ENCODE peak calls at places on chromosomes 5 and 9, in nine cellular contexts. One of them, this sample, is unnamed.
A peak's percentile ranks its signal among the peaks of the same experiment; 100 is the strongest.

GRCh38 chr5:37835400-37835973 is 4.4 kb downstream of the GDNF start:
- DNase-seq in non-pigmented ciliary epithelial cell: no peak
- DNase-seq in RCC 7860: no peak
- DNase-seq in Kasumi-1: no peak
- DNase-seq in right atrium auricular region: no peak
- DNase-seq in A549: no peak
- DNase-seq in GM13976: no peak
- DNase-seq in upper lobe of right lung: no peak
- DNase-seq in left ventricle myocardium inferior: no peak
- DNase-seq in this sample: no peak

GRCh38 chr9:93575706-93576295 is 583 bp upstream of the PHF2 start:
- DNase-seq in non-pigmented ciliary epithelial cell: no peak
- DNase-seq in RCC 7860: no peak
- DNase-seq in GM13976: peak; percentile 76
- DNase-seq in left ventricle myocardium inferior: peak; percentile 48
- DNase-seq in A549: peak; percentile 39
- DNase-seq in upper lobe of right lung: peak; percentile 86
- DNase-seq in Kasumi-1: peak; percentile 75
- DNase-seq in right atrium auricular region: peak; percentile 76
- DNase-seq in this sample: peak; percentile 80

GRCh38 chr5:15020731-15021130 is 149.2 kb upstream of the ANKH start:
- DNase-seq in RCC 7860: no peak
- DNase-seq in GM13976: no peak
- DNase-seq in A549: no peak
- DNase-seq in right atrium auricular region: no peak
- DNase-seq in upper lobe of right lung: no peak
- DNase-seq in Kasumi-1: no peak
- DNase-seq in left ventricle myocardium inferior: no peak
- DNase-seq in non-pigmented ciliary epithelial cell: no peak
- DNase-seq in this sample: no peak

GRCh38 chr9:98742325-98743280 is 33.9 kb upstream of the GABBR2 start:
- DNase-seq in A549: peak; percentile 18
- DNase-seq in left ventricle myocardium inferior: no peak
- DNase-seq in Kasumi-1: no peak
- DNase-seq in non-pigmented ciliary epithelial cell: peak; percentile 14
- DNase-seq in GM13976: no peak
- DNase-seq in upper lobe of right lung: no peak
- DNase-seq in right atrium auricular region: no peak
- DNase-seq in RCC 7860: peak; percentile 11
- DNase-seq in this sample: no peak

GRCh38 chr5:36777105-36777757 is 99.3 kb upstream of the NIPBL start:
- DNase-seq in Kasumi-1: peak; percentile 52
- DNase-seq in RCC 7860: no peak
- DNase-seq in right atrium auricular region: no peak
- DNase-seq in upper lobe of right lung: no peak
- DNase-seq in non-pigmented ciliary epithelial cell: peak; percentile 4
- DNase-seq in A549: peak; percentile 37
- DNase-seq in GM13976: no peak
- DNase-seq in left ventricle myocardium inferior: no peak
- DNase-seq in this sample: no peak

GRCh38 chr9:14165376-14166035 is 148.4 kb downstream of the NFIB start:
- DNase-seq in Kasumi-1: no peak
- DNase-seq in non-pigmented ciliary epithelial cell: no peak
- DNase-seq in A549: no peak
- DNase-seq in right atrium auricular region: no peak
- DNase-seq in RCC 7860: no peak
- DNase-seq in GM13976: no peak
- DNase-seq in upper lobe of right lung: no peak
- DNase-seq in left ventricle myocardium inferior: no peak
- DNase-seq in this sample: no peak

GRCh38 chr5:149418910-149419531 is 39.9 kb upstream of the IL17B start:
- DNase-seq in left ventricle myocardium inferior: no peak
- DNase-seq in RCC 7860: no peak
- DNase-seq in A549: no peak
- DNase-seq in upper lobe of right lung: no peak
- DNase-seq in GM13976: no peak
- DNase-seq in right atrium auricular region: no peak
- DNase-seq in Kasumi-1: no peak
- DNase-seq in non-pigmented ciliary epithelial cell: no peak
- DNase-seq in this sample: no peak

GRCh38 chr5:14250094-14250777 is 107.1 kb downstream of the TRIO start:
- DNase-seq in GM13976: peak; percentile 47
- DNase-seq in non-pigmented ciliary epithelial cell: peak; percentile 71
- DNase-seq in upper lobe of right lung: no peak
- DNase-seq in RCC 7860: peak; percentile 65
- DNase-seq in A549: peak; percentile 33
- DNase-seq in Kasumi-1: peak; percentile 25
- DNase-seq in right atrium auricular region: peak; percentile 82
- DNase-seq in left ventricle myocardium inferior: peak; percentile 66
- DNase-seq in this sample: peak; percentile 82

GRCh38 chr5:157912621-157913325 is 53.8 kb upstream of the CLINT1 start:
- DNase-seq in A549: no peak
- DNase-seq in GM13976: no peak
- DNase-seq in Kasumi-1: no peak
- DNase-seq in upper lobe of right lung: no peak
- DNase-seq in RCC 7860: no peak
- DNase-seq in non-pigmented ciliary epithelial cell: no peak
- DNase-seq in right atrium auricular region: no peak
- DNase-seq in left ventricle myocardium inferior: no peak
- DNase-seq in this sample: no peak

GRCh38 chr5:159864885-159865622 is 51.2 kb upstream of the ADRA1B start:
- DNase-seq in A549: no peak
- DNase-seq in left ventricle myocardium inferior: no peak
- DNase-seq in RCC 7860: no peak
- DNase-seq in Kasumi-1: no peak
- DNase-seq in non-pigmented ciliary epithelial cell: no peak
- DNase-seq in upper lobe of right lung: no peak
- DNase-seq in GM13976: peak; percentile 38
- DNase-seq in right atrium auricular region: no peak
- DNase-seq in this sample: no peak

GRCh38 chr9:136965771-136966484 is 11.4 kb upstream of the PTGDS start:
- DNase-seq in RCC 7860: no peak
- DNase-seq in upper lobe of right lung: no peak
- DNase-seq in A549: no peak
- DNase-seq in Kasumi-1: no peak
- DNase-seq in non-pigmented ciliary epithelial cell: no peak
- DNase-seq in GM13976: no peak
- DNase-seq in right atrium auricular region: no peak
- DNase-seq in left ventricle myocardium inferior: no peak
- DNase-seq in this sample: no peak

GRCh38 chr9:129383415-129384088 is 205.5 kb upstream of the IER5L start:
- DNase-seq in right atrium auricular region: peak; percentile 89
- DNase-seq in RCC 7860: no peak
- DNase-seq in non-pigmented ciliary epithelial cell: peak; percentile 14
- DNase-seq in left ventricle myocardium inferior: peak; percentile 88
- DNase-seq in Kasumi-1: peak; percentile 85
- DNase-seq in upper lobe of right lung: peak; percentile 91
- DNase-seq in GM13976: peak; percentile 90
- DNase-seq in A549: no peak
- DNase-seq in this sample: peak; percentile 86

GRCh38 chr9:124266139-124266825 is 8.5 kb downstream of the NEK6 start:
- DNase-seq in non-pigmented ciliary epithelial cell: no peak
- DNase-seq in A549: no peak
- DNase-seq in left ventricle myocardium inferior: no peak
- DNase-seq in RCC 7860: peak; percentile 34
- DNase-seq in GM13976: no peak
- DNase-seq in right atrium auricular region: no peak
- DNase-seq in upper lobe of right lung: no peak
- DNase-seq in Kasumi-1: no peak
- DNase-seq in this sample: no peak

GRCh38 chr5:108634951-108635288 is 112.8 kb upstream of the FER start:
- DNase-seq in A549: no peak
- DNase-seq in RCC 7860: no peak
- DNase-seq in left ventricle myocardium inferior: no peak
- DNase-seq in Kasumi-1: no peak
- DNase-seq in GM13976: no peak
- DNase-seq in non-pigmented ciliary epithelial cell: no peak
- DNase-seq in right atrium auricular region: no peak
- DNase-seq in upper lobe of right lung: no peak
- DNase-seq in this sample: no peak

GRCh38 chr5:147538232-147538631 is 28.4 kb upstream of the DPYSL3 start:
- DNase-seq in Kasumi-1: no peak
- DNase-seq in upper lobe of right lung: no peak
- DNase-seq in GM13976: no peak
- DNase-seq in non-pigmented ciliary epithelial cell: no peak
- DNase-seq in right atrium auricular region: no peak
- DNase-seq in A549: no peak
- DNase-seq in left ventricle myocardium inferior: no peak
- DNase-seq in RCC 7860: peak; percentile 75
- DNase-seq in this sample: no peak

GRCh38 chr5:3309538-3309937 is 286.1 kb upstream of the IRX1 start:
- DNase-seq in non-pigmented ciliary epithelial cell: no peak
- DNase-seq in right atrium auricular region: no peak
- DNase-seq in A549: no peak
- DNase-seq in upper lobe of right lung: no peak
- DNase-seq in left ventricle myocardium inferior: no peak
- DNase-seq in GM13976: no peak
- DNase-seq in RCC 7860: no peak
- DNase-seq in Kasumi-1: no peak
- DNase-seq in this sample: no peak

GRCh38 chr5:34749431-34749872 is 89.5 kb upstream of the TTC23L start:
- DNase-seq in upper lobe of right lung: no peak
- DNase-seq in right atrium auricular region: no peak
- DNase-seq in GM13976: no peak
- DNase-seq in non-pigmented ciliary epithelial cell: no peak
- DNase-seq in RCC 7860: no peak
- DNase-seq in Kasumi-1: no peak
- DNase-seq in A549: no peak
- DNase-seq in left ventricle myocardium inferior: no peak
- DNase-seq in this sample: no peak

GRCh38 chr5:171386861-171387254 is 791 bp upstream of the NPM1 start:
- DNase-seq in A549: no peak
- DNase-seq in non-pigmented ciliary epithelial cell: no peak
- DNase-seq in left ventricle myocardium inferior: no peak
- DNase-seq in RCC 7860: no peak
- DNase-seq in right atrium auricular region: no peak
- DNase-seq in Kasumi-1: no peak
- DNase-seq in upper lobe of right lung: peak; percentile 29
- DNase-seq in GM13976: no peak
- DNase-seq in this sample: peak; percentile 22

GRCh38 chr5:59542841-59543825 is 350.4 kb downstream of the PDE4D start:
- DNase-seq in A549: peak; percentile 96
- DNase-seq in right atrium auricular region: no peak
- DNase-seq in upper lobe of right lung: no peak
- DNase-seq in RCC 7860: peak; percentile 31
- DNase-seq in Kasumi-1: no peak
- DNase-seq in left ventricle myocardium inferior: peak; percentile 49
- DNase-seq in GM13976: no peak
- DNase-seq in non-pigmented ciliary epithelial cell: no peak
- DNase-seq in this sample: no peak

GRCh38 chr5:126811515-126812198 is 34.7 kb downstream of the LMNB1 start:
- DNase-seq in upper lobe of right lung: no peak
- DNase-seq in RCC 7860: peak; percentile 50
- DNase-seq in right atrium auricular region: no peak
- DNase-seq in GM13976: peak; percentile 12
- DNase-seq in A549: no peak
- DNase-seq in non-pigmented ciliary epithelial cell: peak; percentile 75
- DNase-seq in left ventricle myocardium inferior: no peak
- DNase-seq in Kasumi-1: peak; percentile 39
- DNase-seq in this sample: no peak

GRCh38 chr9:77731008-77731698 is 83.0 kb upstream of the GNA14 start:
- DNase-seq in non-pigmented ciliary epithelial cell: no peak
- DNase-seq in A549: no peak
- DNase-seq in upper lobe of right lung: no peak
- DNase-seq in Kasumi-1: peak; percentile 43
- DNase-seq in left ventricle myocardium inferior: no peak
- DNase-seq in GM13976: no peak
- DNase-seq in RCC 7860: no peak
- DNase-seq in right atrium auricular region: no peak
- DNase-seq in this sample: no peak

GRCh38 chr5:179223961-179224360 is 121.3 kb downstream of the ADAMTS2 start:
- DNase-seq in upper lobe of right lung: no peak
- DNase-seq in Kasumi-1: no peak
- DNase-seq in GM13976: no peak
- DNase-seq in right atrium auricular region: no peak
- DNase-seq in left ventricle myocardium inferior: no peak
- DNase-seq in A549: no peak
- DNase-seq in non-pigmented ciliary epithelial cell: no peak
- DNase-seq in RCC 7860: no peak
- DNase-seq in this sample: peak; percentile 8

GRCh38 chr9:133733421-133734250 is 4.5 kb downstream of the SARDH start:
- DNase-seq in A549: no peak
- DNase-seq in GM13976: peak; percentile 57
- DNase-seq in non-pigmented ciliary epithelial cell: no peak
- DNase-seq in left ventricle myocardium inferior: no peak
- DNase-seq in RCC 7860: no peak
- DNase-seq in Kasumi-1: no peak
- DNase-seq in upper lobe of right lung: no peak
- DNase-seq in right atrium auricular region: no peak
- DNase-seq in this sample: no peak

GRCh38 chr5:127587246-127587917 is 61.5 kb upstream of the CTXN3 start:
- DNase-seq in non-pigmented ciliary epithelial cell: no peak
- DNase-seq in right atrium auricular region: no peak
- DNase-seq in Kasumi-1: no peak
- DNase-seq in GM13976: no peak
- DNase-seq in left ventricle myocardium inferior: no peak
- DNase-seq in A549: no peak
- DNase-seq in RCC 7860: no peak
- DNase-seq in upper lobe of right lung: no peak
- DNase-seq in this sample: no peak

GRCh38 chr5:139823757-139824355 is 28.2 kb downstream of the PSD2 start:
- DNase-seq in GM13976: no peak
- DNase-seq in upper lobe of right lung: peak; percentile 42
- DNase-seq in RCC 7860: no peak
- DNase-seq in non-pigmented ciliary epithelial cell: no peak
- DNase-seq in A549: no peak
- DNase-seq in right atrium auricular region: no peak
- DNase-seq in Kasumi-1: no peak
- DNase-seq in left ventricle myocardium inferior: no peak
- DNase-seq in this sample: no peak

GRCh38 chr5:139243425-139243965 is 45.3 kb upstream of the SIL1 start:
- DNase-seq in left ventricle myocardium inferior: no peak
- DNase-seq in RCC 7860: no peak
- DNase-seq in A549: no peak
- DNase-seq in Kasumi-1: no peak
- DNase-seq in non-pigmented ciliary epithelial cell: no peak
- DNase-seq in GM13976: no peak
- DNase-seq in upper lobe of right lung: no peak
- DNase-seq in right atrium auricular region: no peak
- DNase-seq in this sample: no peak